ENCODE peak calls at places on chromosomes 13 and 19, in five cellular contexts. A is PC-3, N is Peyer's patch, K is prostate gland, J is K562. U is an unnamed sample.
A peak's percentile ranks its signal among the peaks of the same experiment; 100 is the strongest.

GRCh38 chr13:33202644-33203169 is 82.8 kb downstream of the STARD13 start:
- DNase-seq in N (no peak), J (no peak), A (no peak), K (no peak), U (no peak)

GRCh38 chr13:93753639-93754038 is 527.0 kb downstream of the GPC6 start:
- DNase-seq in N (no peak), K (no peak), A (no peak), J (no peak), U (no peak)

GRCh38 chr19:45863840-45864628 is at the start of gene FOXA3:
- DNase-seq in K (no peak), J (peak; percentile 94), N (peak; percentile 89), A (peak; percentile 39), U (no peak)

GRCh38 chr13:85362980-85363379 is 436.2 kb downstream of the SLITRK6 start:
- DNase-seq in J (no peak), N (no peak), A (no peak), K (no peak), U (no peak)

GRCh38 chr13:89239361-89240127 is 1568.4 kb downstream of the SLITRK5 start:
- DNase-seq in K (no peak), A (peak; percentile 31), J (no peak), N (no peak), U (no peak)

GRCh38 chr19:39207293-39207836 is 3.3 kb upstream of the SYCN start:
- DNase-seq in N (no peak), K (no peak), A (no peak), J (no peak), U (no peak)

GRCh38 chr13:26628706-26629105 is 71.2 kb downstream of the WASF3 start:
- DNase-seq in A (peak; percentile 3), J (no peak), K (no peak), N (no peak), U (no peak)

GRCh38 chr19:19502808-19503602 is 12.3 kb downstream of the TSSK6 start:
- DNase-seq in A (no peak), J (no peak), N (no peak), K (no peak), U (no peak)

GRCh38 chr19:23310729-23311211 is 60.6 kb upstream of the ZNF724 start:
- DNase-seq in K (no peak), N (no peak), A (peak; percentile 85), J (no peak), U (no peak)

GRCh38 chr19:18020212-18021067 is 12.5 kb downstream of the ARRDC2 start:
- DNase-seq in J (no peak), A (no peak), N (peak; percentile 78), K (peak; percentile 63), U (peak; percentile 59)

GRCh38 chr19:18291590-18292459 is 10.4 kb upstream of the JUND start:
- DNase-seq in N (peak; percentile 90), J (peak; percentile 88), A (peak; percentile 35), K (peak; percentile 78), U (no peak)

GRCh38 chr19:38199340-38199739 is 24.7 kb downstream of the DPF1 start:
- DNase-seq in N (no peak), J (no peak), K (no peak), A (no peak), U (no peak)

GRCh38 chr19:7763696-7764095 is 653 bp downstream of the CLEC4M start:
- DNase-seq in N (no peak), K (no peak), A (no peak), J (no peak), U (no peak)

GRCh38 chr19:15636026-15636425 is 4.7 kb upstream of the CYP4F3 start:
- DNase-seq in J (no peak), A (no peak), K (no peak), N (no peak), U (no peak)

GRCh38 chr19:1455336-1456120 is 5.6 kb downstream of the APC2 start:
- DNase-seq in K (no peak), N (peak; percentile 92), A (peak; percentile 85), J (peak; percentile 97), U (no peak)

GRCh38 chr19:18708452-18709231 is 25.2 kb downstream of the CRTC1 start:
- DNase-seq in J (no peak), N (no peak), A (no peak), K (no peak), U (no peak)

GRCh38 chr13:109818891-109819290 is 32.5 kb upstream of the IRS2 start:
- DNase-seq in A (no peak), J (no peak), K (no peak), N (no peak), U (no peak)

GRCh38 chr19:50268501-50268900 is 60.7 kb downstream of the KCNC3 start:
- DNase-seq in A (no peak), N (no peak), K (no peak), J (no peak), U (no peak)

GRCh38 chr13:23466144-23467002 is 32.9 kb upstream of the SACS start:
- DNase-seq in A (peak; percentile 77), N (peak; percentile 65), K (peak; percentile 64), J (peak; percentile 13), U (peak; percentile 52)

GRCh38 chr19:51064534-51065220 is at the start of gene KLK13:
- DNase-seq in A (no peak), J (peak; percentile 98), N (no peak), K (no peak), U (no peak)

GRCh38 chr13:49214917-49215376 is 5.2 kb upstream of the MLNR start:
- DNase-seq in J (no peak), K (peak; percentile 19), A (peak; percentile 11), N (peak; percentile 61), U (no peak)

GRCh38 chr13:30364876-30365275 is 57.4 kb upstream of the UBE2L5 start:
- DNase-seq in A (no peak), N (no peak), J (no peak), K (no peak), U (no peak)

GRCh38 chr13:28558126-28558525 is 63.2 kb upstream of the FLT1 start:
- DNase-seq in A (no peak), K (no peak), J (no peak), N (no peak), U (peak; percentile 63)

DNA sequence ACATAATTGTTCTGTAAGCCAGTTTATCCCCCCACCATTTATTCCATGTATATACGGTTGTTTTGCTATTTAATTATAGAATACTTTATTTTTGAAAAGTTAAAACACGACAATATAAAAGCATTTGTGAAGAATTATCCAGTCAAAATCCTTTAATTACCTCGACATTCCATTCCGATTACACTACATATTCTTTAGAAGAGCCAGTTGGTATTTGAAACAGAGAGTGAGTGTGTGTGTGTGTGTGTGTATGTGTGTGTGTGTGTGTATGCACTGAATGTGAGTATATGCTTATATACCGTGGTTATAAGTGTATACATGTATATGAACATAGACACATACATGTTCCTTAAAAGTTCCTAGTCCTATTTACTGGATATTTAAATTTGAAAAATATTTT is 87.8 kb upstream of the KLF5 start:
- DNase-seq in N (no peak), A (peak; percentile 28), J (no peak), K (no peak), U (no peak)
- H3K4me3 ChIP-seq in N (peak overlapping the region; percentile 30), A (no peak overlapping the region), J (no peak overlapping the region), K (no peak overlapping the region), U (no peak overlapping the region)

DNA sequence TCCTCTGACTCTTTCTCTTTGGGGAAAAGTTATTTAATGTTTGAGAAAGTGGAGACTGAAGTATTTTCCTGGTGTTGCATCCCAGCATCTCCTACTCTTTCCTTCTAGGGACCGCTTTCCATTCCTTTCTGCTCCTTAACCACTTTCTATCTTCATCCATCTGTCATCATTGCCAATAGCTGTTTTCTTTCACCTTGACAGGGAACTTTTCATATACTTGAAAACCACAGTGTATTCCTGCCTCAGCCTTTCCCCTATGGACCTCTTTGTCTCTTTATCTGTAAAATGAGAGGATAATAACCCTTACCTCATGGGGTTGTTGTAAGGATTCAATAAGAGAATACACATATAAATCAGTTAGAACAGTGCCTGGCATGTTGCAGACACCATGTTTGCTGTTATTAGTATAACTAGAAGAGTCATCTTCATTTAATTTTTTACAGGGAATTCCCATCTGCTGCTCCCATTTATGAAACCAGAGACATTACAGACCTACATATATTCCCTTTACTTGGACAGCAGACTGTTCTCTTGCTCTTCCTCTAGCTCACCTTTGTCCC is 31.8 kb downstream of the LCP1 start:
- DNase-seq in N (no peak), A (no peak), K (no peak), J (no peak), U (no peak)
- H3K4me3 ChIP-seq in N (no peak overlapping the region), A (no peak overlapping the region), K (no peak overlapping the region), J (no peak overlapping the region), U (no peak overlapping the region)

DNA sequence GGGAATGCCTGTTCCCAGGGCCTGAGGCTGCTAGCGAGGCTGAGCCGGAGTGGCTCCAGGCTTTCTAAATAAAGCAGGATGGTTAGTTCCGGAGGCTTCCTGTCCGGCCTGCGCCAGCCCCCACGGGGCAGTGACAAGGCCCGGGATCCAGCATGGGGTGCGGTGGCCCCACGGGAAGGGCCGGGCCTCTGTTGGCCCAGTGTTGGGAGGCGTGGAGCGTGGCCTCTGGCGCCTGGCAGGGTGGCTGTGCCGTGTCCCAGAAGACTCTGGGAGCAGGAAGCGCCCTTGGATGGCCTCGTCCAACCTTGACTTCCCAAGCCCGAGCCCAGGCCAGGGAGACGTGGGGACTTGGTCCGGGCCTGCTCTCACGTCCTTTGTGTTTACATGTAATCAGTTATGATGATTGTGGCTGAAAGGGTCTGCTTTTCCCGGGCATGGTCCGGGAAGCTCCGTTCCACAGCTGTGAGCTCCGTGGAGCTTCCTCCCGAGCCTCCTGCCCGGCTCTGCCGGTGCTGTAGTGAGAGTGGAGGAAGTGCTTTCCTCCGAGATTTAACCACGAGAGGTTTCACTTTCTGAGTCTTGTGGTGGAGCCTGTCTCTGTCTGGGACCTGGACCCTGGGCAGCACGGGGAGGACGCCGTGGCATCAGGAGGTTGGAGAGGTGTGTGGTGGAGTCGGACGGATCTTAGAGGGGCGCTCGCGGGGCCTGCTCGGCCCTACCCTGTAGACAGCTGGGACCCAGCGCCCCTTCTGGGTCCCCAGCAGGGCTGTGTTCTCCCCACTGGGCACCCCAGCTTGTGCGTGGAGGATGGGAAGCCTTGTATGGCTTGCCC is 4.6 kb downstream of the GNA11 start:
- DNase-seq in N (peak; percentile 80), A (no peak), J (no peak), K (no peak), U (no peak)
- H3K4me3 ChIP-seq in N (peak overlapping the region; percentile 95), A (no peak overlapping the region), J (no peak overlapping the region), K (peak overlapping the region; percentile 72), U (peak overlapping the region; percentile 23)

DNA sequence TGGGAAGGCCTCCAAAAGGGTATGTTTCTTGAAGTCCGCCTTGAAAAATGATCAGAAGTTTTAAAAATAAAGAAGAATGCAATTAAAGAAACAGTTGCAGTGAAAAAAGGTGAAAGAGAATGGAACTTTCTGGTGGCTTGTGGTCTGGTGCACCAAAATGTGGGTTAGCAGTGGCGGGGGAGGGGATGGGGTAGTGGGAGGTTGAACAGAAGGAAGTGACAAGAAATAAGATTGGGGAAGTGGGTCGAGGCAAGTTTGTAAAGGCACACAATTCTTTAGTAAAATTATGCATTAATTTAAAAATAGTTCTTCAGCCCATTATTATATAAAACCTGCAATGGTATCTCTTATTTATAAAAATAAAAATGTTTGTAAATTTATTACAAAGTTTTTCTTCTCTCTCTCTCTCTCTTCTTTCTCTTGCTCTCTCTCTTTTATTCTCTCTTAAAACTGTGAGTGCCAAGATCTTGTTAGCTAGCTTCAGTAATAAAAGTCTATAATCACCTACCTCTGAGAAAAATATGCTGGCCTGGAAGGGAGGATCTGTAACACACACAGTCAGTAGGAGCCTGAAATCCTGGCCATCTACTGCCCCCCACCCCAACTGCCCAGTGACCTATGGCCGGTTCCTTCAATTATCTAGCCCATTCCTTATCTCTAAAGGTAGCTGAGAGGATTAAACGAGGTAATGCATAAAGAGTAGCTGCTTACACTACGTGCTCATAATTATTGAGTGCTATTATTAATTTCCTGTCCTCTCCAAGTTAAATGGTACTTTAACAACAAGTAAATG is 2.2 kb downstream of the LCP1 start:
- DNase-seq in K (no peak), N (peak; percentile 52), J (peak; percentile 36), A (no peak), U (no peak)
- H3K4me3 ChIP-seq in K (no peak overlapping the region), N (peak overlapping the region; percentile 39), J (peak overlapping the region; percentile 70), A (peak overlapping the region; percentile 91), U (no peak overlapping the region)